ENCODE peak calls at places on chromosomes 11 and 22, in ten cellular contexts. M, Z, W, Y, L, A, D, S, V and R are unnamed samples.

GRCh38 chr11:68191661-68192579 is 21.2 kb downstream of the KMT5B start:
- DNase-seq in W (no peak), L (peak), S (no peak), V (peak), M (no peak), D (no peak), Z (no peak), Y (no peak), A (no peak), R (no peak)

GRCh38 chr11:129894281-129895125 is 875 bp downstream of the NFRKB start:
- DNase-seq in L (no peak), Y (no peak), M (peak), A (no peak), Z (no peak), S (no peak), W (no peak), V (peak), D (no peak), R (no peak)

GRCh38 chr11:128133501-128133900 is 453.9 kb downstream of the ETS1 start:
- DNase-seq in L (peak), Y (no peak), M (peak), V (no peak), S (no peak), A (no peak), W (no peak), D (no peak), Z (no peak), R (no peak)

GRCh38 chr11:65742353-65742752 is 21.8 kb upstream of the RNASEH2C start:
- DNase-seq in W (no peak), Y (no peak), D (no peak), M (no peak), S (no peak), Z (no peak), V (no peak), L (no peak), A (no peak), R (no peak)

GRCh38 chr11:134313821-134314607 is 17.8 kb upstream of the GLB1L2 start:
- DNase-seq in S (no peak), A (no peak), V (no peak), Z (no peak), Y (no peak), W (no peak), M (no peak), D (no peak), L (no peak), R (no peak)

GRCh38 chr11:46916669-46917108 is 1.7 kb downstream of the LRP4 start:
- DNase-seq in S (peak), M (peak), Z (peak), V (peak), D (peak), A (peak), Y (peak), L (peak), W (peak), R (peak)

GRCh38 chr11:19617830-19618523 is 94.7 kb upstream of the NAV2 start:
- DNase-seq in W (no peak), S (no peak), M (no peak), D (no peak), L (no peak), V (no peak), Y (no peak), A (no peak), Z (no peak), R (no peak)

GRCh38 chr11:28849053-28849452 is 740.9 kb downstream of the METTL15 start:
- DNase-seq in W (no peak), M (no peak), Z (no peak), V (no peak), L (no peak), Y (no peak), D (no peak), S (no peak), A (no peak), R (no peak)

GRCh38 chr11:134818531-134818930 is 406.5 kb upstream of the B3GAT1 start:
- DNase-seq in A (no peak), M (no peak), W (no peak), D (no peak), S (no peak), L (no peak), Z (no peak), V (no peak), Y (no peak), R (no peak)

GRCh38 chr11:122093731-122094130 is 22.3 kb downstream of the BLID start:
- DNase-seq in Z (no peak), L (peak), V (peak), S (no peak), D (no peak), A (no peak), M (peak), Y (no peak), W (no peak), R (no peak)

GRCh38 chr11:134391170-134391569 is 20.9 kb downstream of the B3GAT1 start:
- DNase-seq in S (no peak), L (no peak), A (no peak), Z (no peak), V (no peak), D (no peak), W (no peak), Y (no peak), M (no peak), R (no peak)

GRCh38 chr22:40346178-40347064 is at the start of gene ADSL:
- DNase-seq in S (peak), V (peak), Z (peak), Y (peak), W (peak), A (peak), D (peak), L (peak), M (peak), R (peak)

GRCh38 chr11:71452354-71453020 is 516 bp upstream of the NADSYN1 start:
- DNase-seq in M (peak), V (peak), Y (peak), A (peak), L (peak), D (no peak), W (peak), S (no peak), Z (peak), R (peak)

GRCh38 chr11:114478768-114479167 is 39.5 kb downstream of the REXO2 start:
- DNase-seq in V (no peak), M (peak), Y (no peak), D (no peak), W (no peak), L (no peak), A (no peak), Z (no peak), S (no peak), R (no peak)

GRCh38 chr11:15073361-15074205 is at the start of gene CALCB:
- DNase-seq in A (no peak), Y (no peak), S (no peak), L (peak), W (no peak), V (peak), Z (no peak), D (peak), M (peak), R (no peak)

GRCh38 chr11:77080643-77081210 is 14.0 kb downstream of the CAPN5 start:
- DNase-seq in Z (peak), S (no peak), V (peak), W (no peak), A (no peak), D (no peak), M (peak), Y (no peak), L (peak), R (no peak)

GRCh38 chr22:42939941-42940653 is 74.9 kb downstream of the PACSIN2 start:
- DNase-seq in S (no peak), M (peak), W (no peak), Z (peak), D (no peak), L (peak), V (peak), Y (peak), A (peak), R (no peak)

GRCh38 chr22:30421695-30422480 is 3.7 kb upstream of the MTFP1 start:
- DNase-seq in L (no peak), Y (peak), V (no peak), A (no peak), W (no peak), D (no peak), S (no peak), M (peak), Z (no peak), R (no peak)

GRCh38 chr11:19187101-19187500 is 14.7 kb downstream of the CSRP3 start:
- DNase-seq in V (peak), L (peak), Z (no peak), W (no peak), M (peak), Y (no peak), A (no peak), S (no peak), D (no peak), R (no peak)

GRCh38 chr11:101914349-101914736 is 467 bp upstream of the CEP126 start:
- DNase-seq in D (no peak), L (peak), A (no peak), V (peak), W (no peak), S (no peak), Y (no peak), Z (no peak), M (peak), R (no peak)

GRCh38 chr11:19714387-19715363 is 2.0 kb downstream of the NAV2 start:
- DNase-seq in L (peak), S (peak), M (peak), A (peak), D (peak), Z (no peak), Y (no peak), V (peak), W (peak), R (peak)

GRCh38 chr22:17897864-17898263 is 123.6 kb upstream of the BID start:
- DNase-seq in S (no peak), D (no peak), Y (no peak), V (no peak), W (no peak), M (no peak), A (no peak), Z (no peak), L (no peak), R (no peak)

GRCh38 chr11:31361743-31362142 is 7.8 kb downstream of the DCDC1 start:
- DNase-seq in M (no peak), W (no peak), S (no peak), Z (no peak), L (no peak), Y (no peak), D (no peak), V (no peak), A (no peak), R (no peak)

GRCh38 chr11:1460994-1461805 is 25.4 kb downstream of the MOB2 start:
- DNase-seq in Z (no peak), W (no peak), Y (peak), A (no peak), L (no peak), D (no peak), V (no peak), M (no peak), S (no peak), R (no peak)

GRCh38 chr11:71178076-71178475 is 74.3 kb downstream of the SHANK2 start:
- DNase-seq in S (no peak), V (no peak), W (no peak), Y (no peak), L (no peak), Z (no peak), D (no peak), A (no peak), M (no peak), R (no peak)

GRCh38 chr11:10807629-10808552 is 835 bp downstream of the EIF4G2 start:
- DNase-seq in D (peak), Z (peak), M (peak), V (peak), W (peak), S (peak), Y (peak), L (peak), A (peak), R (peak)

GRCh38 chr11:134754196-134754822 is 342.3 kb upstream of the B3GAT1 start:
- DNase-seq in A (no peak), D (no peak), M (no peak), Y (no peak), S (no peak), L (no peak), Z (no peak), W (no peak), V (no peak), R (no peak)

GRCh38 chr22:26660961-26661578 is 3.7 kb downstream of the MIAT start:
- DNase-seq in W (no peak), A (no peak), V (no peak), Y (no peak), M (no peak), Z (no peak), D (no peak), S (no peak), L (no peak), R (no peak)

GRCh38 chr11:107705027-107705426 is 6.8 kb downstream of the SLN start:
- DNase-seq in Y (no peak), V (peak), M (peak), S (no peak), W (no peak), D (no peak), A (no peak), Z (no peak), L (peak), R (no peak)

GRCh38 chr11:10693509-10694071 is at the start of gene IRAG1:
- DNase-seq in D (peak), L (peak), V (peak), S (peak), Z (peak), A (peak), Y (peak), M (peak), W (peak), R (peak)

GRCh38 chr11:71144010-71144409 is 108.4 kb downstream of the SHANK2 start:
- DNase-seq in D (no peak), S (no peak), Y (no peak), M (no peak), L (no peak), V (no peak), W (no peak), Z (no peak), A (no peak), R (no peak)

GRCh38 chr22:44889233-44889878 is 120.4 kb downstream of the PHF21B start:
- DNase-seq in S (no peak), V (no peak), D (peak), M (no peak), A (no peak), W (no peak), Z (no peak), L (no peak), Y (no peak), R (no peak)

GRCh38 chr22:43994006-43994405 is 30.1 kb upstream of the PARVB start:
- DNase-seq in M (no peak), V (no peak), D (no peak), Y (no peak), L (no peak), W (no peak), Z (no peak), A (no peak), S (no peak), R (no peak)

GRCh38 chr11:114159320-114159719 is 99.8 kb downstream of the ZBTB16 start:
- DNase-seq in Y (no peak), D (no peak), V (no peak), S (no peak), M (no peak), W (no peak), Z (no peak), A (no peak), L (no peak), R (no peak)

DNA sequence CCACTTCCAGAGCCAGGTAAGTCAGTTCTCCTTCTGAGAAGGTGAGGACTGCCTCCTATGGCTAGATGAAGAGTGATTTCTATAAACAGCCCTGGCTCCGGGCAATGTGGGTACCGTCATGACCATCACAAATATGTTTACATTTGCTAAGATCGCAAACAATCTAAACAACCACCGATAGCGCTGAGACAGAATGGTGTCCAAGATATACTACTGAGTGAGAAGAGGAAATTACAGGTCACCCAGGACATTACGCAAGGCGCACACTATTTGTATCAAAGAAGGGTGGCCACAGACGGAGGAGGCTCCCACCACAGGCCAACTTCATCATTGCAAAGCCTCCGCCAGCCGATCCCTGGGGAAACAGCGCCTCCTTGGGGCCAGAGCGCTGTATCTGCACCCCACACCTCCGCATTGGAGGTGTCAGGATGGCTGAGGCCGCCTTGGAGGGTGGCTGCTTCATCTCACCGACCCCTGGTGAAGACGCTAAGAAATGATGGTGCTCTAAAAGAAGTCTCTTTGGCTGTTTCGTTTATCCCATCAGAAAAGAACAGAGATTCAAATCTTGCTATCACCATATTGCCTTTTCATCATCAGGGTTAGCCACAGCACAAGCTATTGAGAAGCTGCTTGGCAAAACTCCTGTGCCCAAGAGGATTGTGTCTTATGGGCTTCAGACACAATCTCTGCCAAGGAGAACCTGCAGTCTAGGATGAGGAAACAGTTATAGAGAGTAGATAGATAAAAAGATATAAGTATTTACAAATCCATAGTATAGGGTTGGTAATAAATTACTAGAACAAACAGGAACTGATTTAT is 12.3 kb upstream of the ASRGL1 start:
- DNase-seq in W (peak), M (peak), V (peak), Z (no peak), Y (peak), D (peak), A (no peak), L (no peak), S (no peak), R (peak)
- TF ChIP-seq CTCF in W (peak), M (peak), V (peak), Z (peak), Y (peak), D (peak), A (no peak), L (peak), S (peak), R (peak)

GRCh38 chr22:22200569-22201184 is 43.9 kb upstream of the VPREB1 start:
- DNase-seq in A (no peak), D (no peak), L (no peak), V (no peak), Z (no peak), S (no peak), M (no peak), W (no peak), Y (no peak), R (no peak)
- H3K27ac ChIP-seq in A (no peak), D (no peak), L (no peak), V (no peak), Z (no peak), S (no peak), M (no peak), W (no peak), Y (no peak), R (no peak)

DNA sequence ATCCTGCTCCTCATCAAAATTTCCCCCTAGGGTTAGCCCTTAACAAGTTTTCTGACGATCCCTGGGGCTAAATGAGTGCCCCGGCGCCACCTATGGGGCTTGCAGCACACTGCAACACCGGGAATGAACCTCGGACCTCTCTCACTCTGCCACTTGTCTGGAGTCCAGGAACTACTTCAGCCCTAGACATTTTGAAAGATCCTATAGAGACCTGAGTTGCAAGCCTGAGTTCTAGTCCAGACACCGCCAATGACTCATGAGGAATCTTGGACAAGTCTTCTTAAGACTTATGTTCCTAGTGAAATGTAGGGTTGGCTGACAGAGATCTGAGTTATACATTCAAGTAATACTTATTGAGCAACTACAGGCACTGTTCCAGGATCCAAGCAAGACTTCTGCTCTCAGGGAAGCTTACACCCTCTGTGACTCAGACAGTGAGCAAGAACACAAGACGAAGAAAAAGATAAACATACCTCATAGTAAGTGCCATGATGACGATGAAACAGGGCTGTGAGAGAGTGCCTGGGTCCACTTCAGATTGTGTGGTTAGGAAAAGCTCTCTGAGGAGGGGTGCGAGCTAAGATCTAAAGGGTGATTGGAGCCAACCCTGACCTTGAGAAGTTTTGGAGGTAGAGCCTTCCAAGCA is 10.2 kb upstream of the STK33 start:
- DNase-seq in Z (peak), A (no peak), M (peak), S (peak), W (peak), D (peak), L (peak), V (peak), Y (peak), R (peak)
- TF ChIP-seq CTCF in Z (peak), A (no peak), M (peak), S (peak), W (peak), D (peak), L (peak), V (peak), Y (peak), R (peak)

GRCh38 chr11:119590651-119591308 is 138.2 kb downstream of the NECTIN1 start:
- DNase-seq in W (no peak), M (no peak), L (peak), A (peak), S (no peak), V (no peak), D (no peak), Y (no peak), Z (peak), R (no peak)
- H3K27ac ChIP-seq in W (no peak), M (no peak), L (peak), A (no peak), S (no peak), V (no peak), D (no peak), Y (no peak), Z (peak), R (no peak)

GRCh38 chr11:35029979-35030378 is 109.0 kb upstream of the CD44 start:
- DNase-seq in L (peak), Y (no peak), A (no peak), Z (no peak), W (no peak), S (no peak), V (peak), M (peak), D (no peak), R (no peak)

GRCh38 chr11:35034401-35034800 is 104.6 kb upstream of the CD44 start:
- DNase-seq in M (no peak), A (no peak), L (no peak), S (no peak), Y (no peak), D (no peak), V (no peak), W (no peak), Z (no peak), R (no peak)

GRCh38 chr11:35030716-35031213 is 108.2 kb upstream of the CD44 start:
- DNase-seq in L (peak), D (no peak), A (no peak), Z (no peak), S (peak), W (peak), M (peak), Y (no peak), V (peak), R (peak)

GRCh38 chr11:35033011-35033410 is 106.0 kb upstream of the CD44 start:
- DNase-seq in D (no peak), V (no peak), Z (no peak), M (no peak), W (no peak), S (no peak), Y (no peak), L (no peak), A (no peak), R (no peak)

GRCh38 chr11:35031869-35032268 is 107.1 kb upstream of the CD44 start:
- DNase-seq in Y (no peak), S (no peak), V (peak), D (no peak), W (no peak), M (no peak), L (no peak), Z (no peak), A (no peak), R (no peak)
- TF ChIP-seq CTCF in Y (no peak), S (no peak), V (no peak), D (no peak), W (no peak), M (no peak), L (no peak), Z (no peak), A (no peak), R (no peak)

GRCh38 chr11:103736986-103737622 is 299.3 kb upstream of the DDI1 start:
- DNase-seq in V (no peak), Y (no peak), A (no peak), D (no peak), M (peak), L (no peak), W (peak), Z (no peak), S (no peak), R (peak)
- H3K27ac ChIP-seq in V (no peak), Y (no peak), A (peak), D (no peak), M (no peak), L (no peak), W (no peak), Z (no peak), S (no peak), R (peak)